ENCODE peak calls at places on chromosomes 5 and 9, in four cellular contexts. F is lower leg skin, H is epithelial cell of proximal tubule, B is psoas muscle. C is an unnamed sample.

GRCh38 chr9:129232839-129233568 is 54.9 kb upstream of the IER5L start:
- DNase-seq in F (no peak), H (no peak), B (no peak), C (no peak)

GRCh38 chr9:103364753-103365152 is 369.6 kb downstream of the CYLC2 start:
- DNase-seq in F (no peak), H (peak), B (no peak), C (no peak)

GRCh38 chr9:7976167-7976755 is 176.7 kb upstream of the DMAC1 start:
- DNase-seq in F (no peak), H (peak), B (no peak), C (no peak)

GRCh38 chr5:178387856-178388190 is 155.2 kb upstream of the PHYKPL start:
- DNase-seq in F (no peak), H (no peak), B (no peak), C (no peak)

GRCh38 chr5:7875151-7875550 is 6.2 kb downstream of the MTRR start:
- DNase-seq in F (no peak), H (no peak), B (no peak), C (no peak)

GRCh38 chr5:139637438-139638089 is 10.6 kb upstream of the CXXC5 start:
- DNase-seq in F (no peak), H (no peak), B (peak), C (no peak)

GRCh38 chr5:89282832-89283510 is 400.0 kb upstream of the MEF2C start:
- DNase-seq in F (no peak), H (peak), B (no peak), C (no peak)

GRCh38 chr5:110339399-110339798 is 387.1 kb downstream of the TMEM232 start:
- DNase-seq in F (no peak), H (no peak), B (no peak), C (no peak)

GRCh38 chr5:73433982-73434342 is 14.6 kb downstream of the FOXD1 start:
- DNase-seq in F (no peak), H (no peak), B (no peak), C (no peak)

GRCh38 chr9:72718503-72718902 is 197.1 kb downstream of the TMC1 start:
- DNase-seq in F (no peak), H (no peak), B (no peak), C (no peak)

GRCh38 chr5:61706751-61707150 is 374.7 kb downstream of the ZSWIM6 start:
- DNase-seq in F (no peak), H (no peak), B (no peak), C (no peak)

GRCh38 chr9:127661342-127661741 is 45.4 kb upstream of the CFAP157 start:
- DNase-seq in F (no peak), H (no peak), B (no peak), C (no peak)

GRCh38 chr5:76816110-76816831 is 2.6 kb upstream of the F2RL1 start:
- DNase-seq in F (no peak), H (no peak), B (no peak), C (no peak)

GRCh38 chr5:176770431-176770830 is 39.9 kb upstream of the UNC5A start:
- DNase-seq in F (no peak), H (no peak), B (no peak), C (no peak)

GRCh38 chr5:178994580-178995340 is at the start of gene GRM6:
- DNase-seq in F (no peak), H (no peak), B (no peak), C (no peak)

GRCh38 chr9:130459941-130460340 is 15.2 kb downstream of the ASS1 start:
- DNase-seq in F (no peak), H (no peak), B (no peak), C (no peak)

GRCh38 chr9:127568618-127568970 is 43.5 kb upstream of the STXBP1 start:
- DNase-seq in F (no peak), H (no peak), B (peak), C (no peak)

DNA sequence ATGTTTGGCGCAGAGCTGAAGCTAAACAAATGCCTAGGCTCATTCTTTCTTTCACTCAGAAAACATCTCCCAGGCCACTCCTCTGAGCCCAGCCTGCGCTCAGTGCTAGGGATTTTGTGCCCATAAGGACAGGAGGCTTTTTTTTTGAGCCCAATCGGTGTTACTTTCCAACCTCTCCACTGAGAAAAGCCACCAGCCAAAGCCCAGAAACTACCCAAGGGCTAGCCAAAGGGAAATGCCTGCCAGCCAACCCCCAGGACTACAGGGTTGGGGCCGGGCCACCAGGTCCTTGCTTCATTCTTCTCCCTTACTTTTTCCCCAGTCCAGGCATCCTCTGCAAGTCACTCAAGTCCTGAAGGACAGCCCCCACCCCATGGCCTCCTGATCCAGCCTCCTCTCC is 134.7 kb downstream of the PAX5 start:
- DNase-seq in F (no peak), H (no peak), B (no peak), C (no peak)
- TF ChIP-seq CTCF in F (no peak), H (no peak), B (no peak), C (no peak)

GRCh38 chr5:149829954-149830353 is 99.8 kb downstream of the PPARGC1B start:
- DNase-seq in F (no peak), H (no peak), B (no peak), C (no peak)
- TF ChIP-seq CTCF in F (no peak), H (peak), B (peak), C (no peak)

GRCh38 chr9:107712390-107712789 is 222.8 kb upstream of the KLF4 start:
- DNase-seq in F (no peak), H (peak), B (no peak), C (no peak)
- TF ChIP-seq CTCF in F (no peak), H (peak), B (no peak), C (no peak)

GRCh38 chr9:119029876-119030275 is 339.4 kb downstream of the BRINP1 start:
- DNase-seq in F (no peak), H (no peak), B (no peak), C (no peak)

GRCh38 chr9:119026120-119026519 is 343.1 kb downstream of the BRINP1 start:
- DNase-seq in F (peak), H (no peak), B (peak), C (no peak)

DNA sequence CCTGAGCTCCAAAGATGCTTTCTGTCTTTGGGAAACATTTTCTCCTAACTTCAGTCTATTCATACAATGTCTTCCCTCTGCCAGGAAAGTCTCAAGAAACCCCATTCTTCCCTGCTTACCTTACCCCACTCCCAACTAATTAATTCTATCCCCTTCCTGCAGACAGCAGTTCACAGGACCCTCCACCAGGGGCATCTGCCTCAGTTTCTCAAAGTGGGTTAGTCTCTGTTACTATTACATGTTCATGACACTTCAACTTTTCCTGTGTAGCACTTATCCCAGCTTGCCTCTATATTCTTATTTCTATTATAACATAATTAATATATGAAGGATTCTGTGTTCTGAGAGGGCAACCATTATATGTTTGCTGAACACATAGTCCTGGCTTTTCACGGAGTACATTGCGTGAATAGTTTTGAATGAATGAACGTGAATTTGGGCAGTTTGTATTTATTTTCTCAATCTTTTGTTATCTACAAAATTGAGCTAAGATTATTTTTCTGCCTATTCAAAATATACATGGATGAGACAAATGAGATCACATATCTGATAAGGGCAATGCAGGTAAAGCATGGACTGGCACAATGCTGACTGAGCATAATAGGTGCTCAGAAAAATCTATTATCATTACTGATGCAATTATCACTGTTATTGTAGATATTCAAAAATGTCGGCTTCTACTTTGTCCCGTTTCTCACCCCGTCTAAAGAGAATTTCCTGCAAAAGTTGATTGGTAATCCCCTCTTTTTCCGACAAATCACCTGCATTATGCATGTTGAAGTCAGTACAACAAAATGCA is 341.1 kb downstream of the BRINP1 start:
- DNase-seq in F (no peak), H (no peak), B (no peak), C (no peak)
- TF ChIP-seq CTCF in F (no peak), H (peak), B (peak), C (no peak)

GRCh38 chr5:42908509-42909488 is 97.1 kb upstream of the SELENOP start:
- DNase-seq in F (peak), H (peak), B (peak), C (peak)

GRCh38 chr5:42915306-42915866 is 103.7 kb upstream of the SELENOP start:
- DNase-seq in F (no peak), H (no peak), B (no peak), C (no peak)

GRCh38 chr5:42908086-42908485 is 96.4 kb upstream of the SELENOP start:
- DNase-seq in F (no peak), H (no peak), B (no peak), C (no peak)

DNA sequence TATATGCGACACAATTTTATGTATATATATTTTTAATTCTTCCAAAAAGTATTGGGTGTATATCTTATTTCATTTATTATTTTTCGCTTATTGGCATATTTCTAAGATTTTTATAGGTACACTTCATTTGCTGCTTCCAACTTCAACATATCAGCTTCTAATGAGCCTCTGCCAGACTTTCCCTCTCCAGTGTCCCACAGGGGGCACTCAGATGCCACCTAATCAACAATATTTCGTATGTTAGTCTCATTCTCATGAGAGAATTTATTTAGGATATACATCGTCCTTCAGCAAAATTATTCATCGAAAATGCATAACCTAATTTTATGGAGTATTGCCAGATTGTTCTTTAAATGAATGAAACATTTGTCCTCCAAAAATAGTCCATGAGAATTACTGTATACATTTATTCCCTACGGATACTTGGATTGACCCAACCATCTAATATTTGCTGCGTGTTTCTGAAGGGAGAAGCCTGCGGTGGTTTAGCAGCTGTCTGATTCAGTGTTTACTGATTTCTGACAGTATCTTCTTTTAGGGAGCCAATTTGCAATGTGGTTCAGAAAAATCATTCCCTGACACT is 100.6 kb upstream of the SELENOP start:
- DNase-seq in F (no peak), H (peak), B (no peak), C (no peak)
- TF ChIP-seq CTCF in F (no peak), H (peak), B (peak), C (no peak)

DNA sequence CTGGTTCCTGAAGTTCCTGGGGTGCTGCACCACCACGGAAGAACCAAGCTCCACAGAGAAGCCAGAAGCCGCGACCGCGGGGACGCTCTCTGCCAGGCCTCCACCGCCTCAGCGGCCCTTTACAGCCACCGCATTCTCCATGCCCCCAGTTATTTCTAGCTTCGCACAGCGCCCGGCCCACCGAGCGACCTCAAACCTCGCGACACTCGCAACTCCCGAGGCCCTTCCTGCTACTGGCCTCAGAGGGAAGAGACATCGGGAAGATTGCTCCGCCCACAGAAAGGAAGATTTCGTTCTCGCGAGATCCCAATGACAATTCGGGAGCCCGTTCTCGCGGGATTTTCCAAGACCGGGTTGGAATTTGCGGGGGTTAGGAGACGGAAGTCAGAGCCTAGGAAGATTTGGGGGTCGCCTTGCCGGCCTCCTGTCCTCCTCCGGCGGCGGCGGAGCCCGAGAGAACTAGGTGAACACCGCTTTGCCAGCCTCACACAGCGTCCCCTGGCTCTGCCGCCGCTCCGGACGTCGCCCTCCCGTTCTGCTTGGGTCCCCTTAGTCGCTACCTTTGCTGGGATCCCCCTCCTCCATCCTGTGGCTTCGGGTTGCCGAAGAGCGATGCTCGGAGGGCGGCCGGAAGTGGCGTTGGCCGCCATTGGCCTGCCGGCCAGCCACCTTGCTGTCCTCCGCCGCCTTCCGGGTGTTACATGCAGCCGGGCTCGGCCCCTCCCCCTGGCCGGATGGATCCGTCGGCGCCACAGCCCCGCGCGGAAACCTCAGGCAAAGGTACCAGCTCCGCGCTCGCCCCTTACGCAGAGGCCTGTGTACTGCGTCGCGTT is at the start of gene ERCC6L2:
- DNase-seq in F (peak), H (peak), B (peak), C (peak)
- TF ChIP-seq CTCF in F (no peak), H (no peak), B (no peak), C (no peak)

C was measured in omental fat pad.